ENCODE peak calls at places on chromosomes 4 and X, in eight cellular contexts. N is GM23338, I is stomach, A is HepG2, U is HCT116, G is GM12891, X is H1, W is HL-60. M is an unnamed sample.

GRCh38 chr4:76699911-76700310 is 198.0 kb downstream of the SOWAHB start:
- DNase-seq in N (no peak), I (no peak), A (no peak), U (no peak), G (no peak), X (no peak), W (no peak), M (no peak)

GRCh38 chr4:7612311-7612710 is 177.6 kb upstream of the PSAPL1 start:
- DNase-seq in N (no peak), I (no peak), A (no peak), U (no peak), G (no peak), X (no peak), W (no peak), M (no peak)

GRCh38 chr4:113901994-113902787 is 77.3 kb downstream of the ARSJ start:
- DNase-seq in N (no peak), I (peak), A (peak), U (no peak), G (no peak), X (no peak), W (no peak), M (no peak)

GRCh38 chr4:174713821-174714220 is 115.2 kb downstream of the GLRA3 start:
- DNase-seq in N (no peak), I (no peak), A (no peak), U (no peak), G (no peak), X (no peak), W (no peak), M (no peak)

GRCh38 chr4:147580396-147580795 is 36.8 kb upstream of the TMEM184C start:
- DNase-seq in N (no peak), I (no peak), A (no peak), U (no peak), G (no peak), X (peak), W (no peak), M (no peak)

GRCh38 chrX:153735274-153735673 is 10.6 kb downstream of the ABCD1 start:
- DNase-seq in N (peak), I (no peak), A (no peak), U (no peak), G (no peak), X (no peak), W (no peak), M (no peak)

GRCh38 chr4:176539785-176540175 is 220.0 kb downstream of the SPCS3 start:
- DNase-seq in N (no peak), I (no peak), A (no peak), U (no peak), G (no peak), X (no peak), W (no peak), M (no peak)

GRCh38 chr4:95877636-95878035 is 37.7 kb downstream of the PDHA2 start:
- DNase-seq in N (no peak), I (no peak), A (no peak), U (no peak), G (no peak), X (no peak), W (no peak), M (no peak)

GRCh38 chrX:11724122-11725017 is 33.7 kb upstream of the MSL3 start:
- DNase-seq in N (peak), I (no peak), A (peak), U (peak), G (no peak), X (no peak), W (peak), M (no peak)

GRCh38 chr4:80197601-80198444 is 520 bp downstream of the PRDM8 start:
- DNase-seq in N (peak), I (no peak), A (no peak), U (no peak), G (no peak), X (peak), W (peak), M (no peak)

GRCh38 chrX:142804085-142804484 is 221.6 kb upstream of the SPANXN4 start:
- DNase-seq in N (peak), I (no peak), A (no peak), U (no peak), G (no peak), X (peak), W (peak), M (no peak)

GRCh38 chr4:187865914-187866313 is 129.7 kb upstream of the ZFP42 start:
- DNase-seq in N (no peak), I (no peak), A (no peak), U (peak), G (no peak), X (no peak), W (no peak), M (no peak)

GRCh38 chrX:14832591-14832990 is 40.3 kb downstream of the FANCB start:
- DNase-seq in N (no peak), I (no peak), A (no peak), U (no peak), G (no peak), X (no peak), W (no peak), M (no peak)

GRCh38 chr4:173217727-173218126 is 49.1 kb downstream of the GALNT7 start:
- DNase-seq in N (no peak), I (no peak), A (no peak), U (no peak), G (no peak), X (no peak), W (no peak), M (no peak)

GRCh38 chr4:108644237-108644636 is 6.2 kb upstream of the OSTC start:
- DNase-seq in N (no peak), I (no peak), A (no peak), U (no peak), G (no peak), X (no peak), W (no peak), M (no peak)

GRCh38 chrX:38061335-38061734 is 55.0 kb downstream of the SYTL5 start:
- DNase-seq in N (peak), I (no peak), A (peak), U (peak), G (no peak), X (no peak), W (no peak), M (no peak)

GRCh38 chr4:39036172-39036571 is 4.0 kb upstream of the TMEM156 start:
- DNase-seq in N (no peak), I (no peak), A (peak), U (no peak), G (no peak), X (no peak), W (no peak), M (no peak)

GRCh38 chr4:152392079-152392478 is 143.8 kb downstream of the FBXW7 start:
- DNase-seq in N (no peak), I (no peak), A (no peak), U (no peak), G (no peak), X (no peak), W (no peak), M (no peak)

GRCh38 chr4:23305026-23305425 is 584.8 kb downstream of the PPARGC1A start:
- DNase-seq in N (no peak), I (no peak), A (peak), U (no peak), G (no peak), X (no peak), W (no peak), M (no peak)

GRCh38 chrX:16825306-16826035 is 39.2 kb downstream of the TXLNG start:
- DNase-seq in N (no peak), I (no peak), A (peak), U (no peak), G (no peak), X (no peak), W (no peak), M (no peak)

GRCh38 chr4:100372432-100372831 is 145.4 kb downstream of the EMCN start:
- DNase-seq in N (peak), I (no peak), A (peak), U (no peak), G (no peak), X (peak), W (peak), M (no peak)

GRCh38 chrX:113833656-113834055 is 750.2 kb upstream of the HTR2C start:
- DNase-seq in N (no peak), I (no peak), A (no peak), U (no peak), G (no peak), X (no peak), W (no peak), M (no peak)

GRCh38 chrX:113828470-113828869 is 755.4 kb upstream of the HTR2C start:
- DNase-seq in N (peak), I (no peak), A (no peak), U (no peak), G (no peak), X (no peak), W (no peak), M (no peak)

DNA sequence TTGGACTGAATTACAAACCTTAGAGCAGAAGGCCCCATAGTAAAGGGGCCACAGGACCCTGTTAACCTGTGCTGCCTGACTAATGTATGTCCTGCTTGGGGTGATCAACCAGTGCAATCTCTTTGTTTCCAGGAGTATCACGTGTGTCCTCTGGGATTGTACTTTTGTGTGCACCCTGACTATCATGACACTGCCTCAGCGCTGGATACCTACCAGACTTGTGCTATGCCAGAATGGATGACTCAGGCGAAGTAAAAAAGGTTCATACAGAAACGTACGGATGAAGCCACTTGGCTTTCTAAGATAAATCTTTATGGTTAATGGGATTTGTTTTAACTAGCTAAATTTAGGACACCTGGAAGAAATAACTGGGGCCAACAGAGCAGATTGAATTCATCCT is 750.8 kb upstream of the HTR2C start:
- DNase-seq in N (no peak), I (no peak), A (no peak), U (no peak), G (no peak), X (no peak), W (no peak), M (no peak)
- TF ChIP-seq POLR2AphosphoS5 in N (no peak), I (no peak), A (no peak), U (no peak), G (no peak), X (no peak), W (no peak), M (no peak)

DNA sequence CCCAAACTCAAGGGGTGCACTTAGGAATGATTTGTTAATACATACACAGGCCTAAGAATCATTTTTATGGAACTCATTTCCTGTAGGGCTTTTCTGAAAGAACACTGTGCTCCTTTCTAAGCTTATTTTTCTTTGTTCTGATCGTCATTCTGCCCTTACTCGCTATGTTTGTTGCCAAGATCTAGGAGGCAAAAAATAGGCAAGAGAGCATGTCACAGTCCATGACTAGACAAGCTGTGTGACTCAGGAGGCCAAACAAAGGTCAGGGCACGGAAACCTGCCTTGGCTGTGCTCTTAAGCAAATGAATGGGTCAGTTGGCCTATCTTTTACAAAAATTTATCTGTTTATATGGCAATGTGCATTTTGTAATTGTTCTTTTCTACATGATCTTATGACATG is 42.5 kb upstream of the C1GALT1C1 start:
- DNase-seq in N (no peak), I (peak), A (peak), U (peak), G (no peak), X (no peak), W (no peak), M (peak)
- TF ChIP-seq POLR2AphosphoS5 in N (no peak), I (no peak), A (no peak), U (no peak), G (no peak), X (no peak), W (no peak), M (no peak)

GRCh38 chr4:89111833-89112563 is 665 bp downstream of the TIGD2 start:
- DNase-seq in N (peak), I (no peak), A (peak), U (no peak), G (no peak), X (no peak), W (peak), M (no peak)
- TF ChIP-seq POLR2AphosphoS5 in N (no peak), I (no peak), A (peak), U (no peak), G (no peak), X (no peak), W (no peak), M (no peak)

DNA sequence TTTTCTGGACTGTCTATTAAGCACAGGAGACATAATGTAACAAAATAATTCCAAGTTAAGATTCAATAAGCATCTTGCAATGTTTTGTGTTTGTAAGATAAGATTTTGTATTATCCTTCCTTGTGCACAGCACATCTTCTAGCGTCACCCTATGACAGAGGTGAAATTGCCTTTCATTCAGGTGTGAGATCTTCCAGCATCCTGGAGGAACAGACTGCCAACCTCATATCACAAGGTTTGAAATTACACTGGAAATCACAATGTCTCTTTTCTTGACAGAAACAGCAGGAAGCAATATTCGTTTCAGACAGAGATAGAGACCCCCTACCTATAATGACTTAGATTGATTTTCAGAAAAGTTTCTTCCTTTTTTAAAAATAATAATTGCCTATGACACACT is 668.6 kb downstream of the GABRG1 start:
- DNase-seq in N (no peak), I (no peak), A (no peak), U (no peak), G (no peak), X (no peak), W (no peak), M (no peak)
- TF ChIP-seq POLR2AphosphoS5 in N (no peak), I (no peak), A (no peak), U (no peak), G (no peak), X (no peak), W (no peak), M (no peak)

M was measured in Panc1.